ENCODE peak calls at places on chromosomes 1 and 21, in five cellular contexts. W is heart right ventricle, H is kidney, K is foreskin fibroblast, R is tibial artery. U is an unnamed sample.

GRCh38 chr1:160101717-160102522 is 3.5 kb upstream of the IGSF8 start:
- DNase-seq in W (no peak), H (no peak), K (no peak), R (no peak), U (no peak)

GRCh38 chr1:6028042-6028895 is 17.4 kb upstream of the KCNAB2 start:
- DNase-seq in W (no peak), H (no peak), K (no peak), R (peak), U (no peak)

GRCh38 chr1:119409731-119410130 is 5.2 kb upstream of the HSD3B2 start:
- DNase-seq in W (no peak), H (no peak), K (no peak), R (no peak), U (peak)

GRCh38 chr1:224762701-224763100 is 146.6 kb downstream of the CNIH3 start:
- DNase-seq in W (no peak), H (no peak), K (no peak), R (no peak), U (no peak)

GRCh38 chr1:150973826-150974579 is 632 bp downstream of the CERS2 start:
- DNase-seq in W (peak), H (peak), K (no peak), R (peak), U (no peak)

GRCh38 chr1:43172532-43172972 is 422 bp downstream of the CFAP57 start:
- DNase-seq in W (peak), H (peak), K (peak), R (peak), U (peak)

GRCh38 chr1:236608930-236609726 is 4.8 kb upstream of the HEATR1 start:
- DNase-seq in W (peak), H (no peak), K (peak), R (peak), U (peak)

GRCh38 chr1:227776277-227776676 is 39.2 kb upstream of the PRSS38 start:
- DNase-seq in W (no peak), H (peak), K (peak), R (no peak), U (peak)

GRCh38 chr1:205244383-205244782 is 16.6 kb downstream of the TMCC2 start:
- DNase-seq in W (no peak), H (no peak), K (no peak), R (no peak), U (no peak)

GRCh38 chr21:34779860-34780259 is 111.1 kb downstream of the CLIC6 start:
- DNase-seq in W (no peak), H (no peak), K (no peak), R (no peak), U (no peak)

GRCh38 chr1:149962039-149962647 is 25.5 kb upstream of the MTMR11 start:
- DNase-seq in W (peak), H (no peak), K (peak), R (peak), U (peak)

GRCh38 chr21:45333583-45334121 is 46.0 kb upstream of the POFUT2 start:
- DNase-seq in W (no peak), H (no peak), K (no peak), R (no peak), U (peak)

GRCh38 chr1:10795305-10796021 is 983 bp downstream of the CASZ1 start:
- DNase-seq in W (no peak), H (no peak), K (no peak), R (no peak), U (peak)

GRCh38 chr1:203289281-203289981 is 15.9 kb upstream of the BTG2 start:
- DNase-seq in W (no peak), H (no peak), K (no peak), R (peak), U (no peak)

GRCh38 chr1:193754732-193755427 is 568.5 kb upstream of the B3GALT2 start:
- DNase-seq in W (no peak), H (no peak), K (no peak), R (no peak), U (no peak)

GRCh38 chr21:45109831-45110492 is 35.6 kb downstream of the ADARB1 start:
- DNase-seq in W (no peak), H (no peak), K (no peak), R (no peak), U (peak)

GRCh38 chr21:28944296-28944695 is 48.4 kb downstream of the LTN1 start:
- DNase-seq in W (no peak), H (no peak), K (peak), R (no peak), U (no peak)

GRCh38 chr21:33640697-33641338 is 723 bp downstream of the CRYZL1 start:
- DNase-seq in W (no peak), H (no peak), K (no peak), R (no peak), U (no peak)

GRCh38 chr1:163768581-163768980 is 446.8 kb downstream of the NUF2 start:
- DNase-seq in W (no peak), H (no peak), K (no peak), R (no peak), U (no peak)

GRCh38 chr1:5740865-5741860 is 251.1 kb downstream of the NPHP4 start:
- DNase-seq in W (no peak), H (no peak), K (no peak), R (no peak), U (no peak)

GRCh38 chr1:184838374-184838995 is 83.8 kb upstream of the EDEM3 start:
- DNase-seq in W (peak), H (no peak), K (peak), R (peak), U (peak)

GRCh38 chr1:236275586-236275985 is 6.2 kb downstream of the ERO1B start:
- DNase-seq in W (no peak), H (no peak), K (no peak), R (no peak), U (no peak)

GRCh38 chr1:53112271-53112774 is 30.1 kb downstream of the SLC1A7 start:
- DNase-seq in W (no peak), H (no peak), K (peak), R (no peak), U (peak)

GRCh38 chr1:92356956-92357355 is 58.1 kb downstream of the RPAP2 start:
- DNase-seq in W (no peak), H (no peak), K (peak), R (no peak), U (peak)

GRCh38 chr1:84480658-84481057 is 1.6 kb downstream of the RPF1 start:
- DNase-seq in W (no peak), H (no peak), K (no peak), R (no peak), U (no peak)

GRCh38 chr1:22638476-22639234 is 2.2 kb downstream of the C1QA start:
- DNase-seq in W (no peak), H (no peak), K (no peak), R (no peak), U (no peak)
- H3K4me3 ChIP-seq in W (no peak), H (no peak), K (no peak), R (no peak), U (no peak)

GRCh38 chr1:111030590-111030989 is 66.9 kb upstream of the LRIF1 start:
- DNase-seq in W (peak), H (no peak), K (peak), R (peak), U (peak)
- TF ChIP-seq CTCF in W (peak), H (peak), K (peak), R (peak), U (peak)

DNA sequence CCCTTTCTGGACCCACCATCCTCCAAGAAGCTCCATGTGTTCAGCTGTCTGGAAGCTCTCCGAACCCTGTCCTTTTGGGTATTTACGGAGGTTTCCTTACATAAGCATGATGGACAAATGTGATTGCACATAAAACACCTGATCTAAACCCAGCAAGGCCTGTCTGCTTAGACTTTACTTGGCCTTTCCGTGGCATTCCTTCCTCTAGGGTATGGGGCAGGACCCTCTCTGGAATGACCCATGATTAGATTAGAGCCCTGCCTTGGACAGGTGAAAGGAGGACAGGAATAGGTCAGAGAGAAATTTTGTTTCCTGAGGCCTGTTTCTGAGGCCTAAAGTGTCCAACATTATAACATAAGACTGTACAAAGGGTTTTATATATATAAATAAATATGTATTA is 16.9 kb downstream of the PTPRU start:
- DNase-seq in W (no peak), H (no peak), K (no peak), R (no peak), U (no peak)
- H3K4me3 ChIP-seq in W (no peak), H (no peak), K (no peak), R (no peak), U (no peak)

DNA sequence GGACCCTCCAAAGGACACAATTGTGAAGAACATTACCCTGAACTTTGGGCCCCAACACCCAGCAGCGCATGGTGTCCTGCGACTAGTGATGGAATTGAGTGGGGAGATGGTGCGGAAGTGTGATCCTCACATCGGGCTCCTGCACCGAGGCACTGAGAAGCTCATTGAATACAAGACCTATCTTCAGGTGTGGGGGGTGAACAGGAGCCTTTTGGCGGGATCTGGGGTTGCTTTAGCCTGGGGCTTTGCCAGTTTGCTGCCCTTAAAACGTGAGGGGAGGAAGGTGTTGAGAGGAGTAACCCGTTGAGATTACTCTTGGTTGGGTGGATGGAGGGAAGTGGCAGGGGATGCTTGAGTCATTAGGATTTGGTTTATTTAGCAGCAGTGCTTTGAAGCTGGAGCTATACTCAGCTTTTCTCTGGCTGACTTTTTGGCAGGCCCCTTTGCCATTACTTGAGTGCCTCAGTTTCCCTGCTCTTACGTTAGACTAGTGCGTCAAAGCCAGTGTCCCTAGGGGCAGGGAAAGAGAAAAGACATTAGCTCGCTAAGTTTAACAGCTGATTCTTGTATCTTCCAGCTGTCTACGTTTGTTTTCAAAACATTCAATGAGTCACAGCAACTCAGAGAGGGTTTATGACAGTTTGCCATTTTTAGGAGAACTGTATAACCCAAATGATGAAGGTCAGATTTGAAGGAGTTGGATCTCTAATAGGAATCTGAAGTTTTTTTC is 4.4 kb downstream of the NDUFS2 start:
- DNase-seq in W (peak), H (peak), K (peak), R (no peak), U (no peak)
- TF ChIP-seq CTCF in W (no peak), H (no peak), K (no peak), R (no peak), U (no peak)

DNA sequence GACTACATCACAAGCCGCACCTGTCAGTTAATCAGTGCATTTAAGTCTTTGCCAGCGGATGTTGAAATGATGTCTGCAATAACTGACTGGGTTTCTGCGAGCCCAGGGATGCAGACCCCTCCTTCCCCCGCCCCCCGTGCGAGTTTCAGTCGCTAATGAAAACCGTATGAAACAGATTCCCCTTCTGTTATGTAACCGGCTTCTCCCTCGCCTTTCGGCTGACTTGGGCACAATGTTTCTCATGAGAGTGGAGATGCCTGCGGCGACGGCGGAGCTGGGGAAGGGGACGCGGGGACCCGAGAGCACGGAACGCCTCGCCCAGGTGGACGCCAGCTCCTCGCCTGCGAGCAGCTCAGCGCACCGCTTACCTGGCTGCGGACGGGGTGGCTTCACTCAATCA is 741 bp downstream of the KCNJ6 start:
- DNase-seq in W (no peak), H (no peak), K (no peak), R (no peak), U (no peak)
- H3K4me3 ChIP-seq in W (peak), H (no peak), K (peak), R (peak), U (peak)